ENCODE peak calls at places on chromosomes 1 and 21, in five cellular contexts. D is sigmoid colon, G is IMR-90, X is transverse colon, M is prostate gland. T is an unnamed sample.

GRCh38 chr21:44736291-44737004 is 25.1 kb upstream of the TSPEAR start:
- DNase-seq in G (no peak), M (peak), D (no peak), X (peak), T (no peak)

GRCh38 chr1:228276361-228276831 is 68.6 kb downstream of the OBSCN start:
- DNase-seq in G (no peak), X (no peak), M (no peak), D (peak), T (peak)

GRCh38 chr1:18360251-18360650 is 120.5 kb upstream of the KLHDC7A start:
- DNase-seq in M (no peak), X (no peak), G (no peak), D (no peak), T (no peak)

GRCh38 chr1:176604461-176604860 is 141.5 kb downstream of the PAPPA2 start:
- DNase-seq in X (no peak), M (no peak), D (no peak), G (no peak), T (no peak)

GRCh38 chr21:35198004-35198403 is 148.9 kb upstream of the RUNX1 start:
- DNase-seq in G (peak), X (no peak), D (no peak), M (no peak), T (no peak)

GRCh38 chr1:23567996-23568607 is 8.8 kb upstream of the ID3 start:
- DNase-seq in X (peak), G (no peak), M (no peak), D (peak), T (peak)

GRCh38 chr1:185914089-185914488 is 179.9 kb downstream of the HMCN1 start:
- DNase-seq in X (no peak), G (no peak), M (no peak), D (no peak), T (no peak)

GRCh38 chr1:111604931-111605330 is 14.7 kb upstream of the RAP1A start:
- DNase-seq in D (no peak), X (no peak), M (no peak), G (peak), T (no peak)

GRCh38 chr1:208089151-208089550 is 155.0 kb downstream of the PLXNA2 start:
- DNase-seq in X (no peak), D (no peak), G (no peak), M (no peak), T (no peak)

GRCh38 chr1:36703526-36704208 is 221.0 kb upstream of the CSF3R start:
- DNase-seq in D (peak), G (peak), M (peak), X (peak), T (peak)

GRCh38 chr1:16367968-16368910 is 1.2 kb downstream of the SZRD1 start:
- DNase-seq in G (peak), M (no peak), X (no peak), D (no peak), T (no peak)

GRCh38 chr1:41810446-41810845 is 108.3 kb downstream of the HIVEP3 start:
- DNase-seq in M (no peak), G (peak), D (no peak), X (no peak), T (peak)

GRCh38 chr1:111436726-111437125 is 9.2 kb upstream of the OVGP1 start:
- DNase-seq in M (no peak), D (no peak), X (no peak), G (peak), T (no peak)

GRCh38 chr1:175314300-175314699 is 121.7 kb upstream of the KIAA0040 start:
- DNase-seq in X (no peak), D (no peak), G (no peak), M (peak), T (no peak)

GRCh38 chr1:58874757-58875755 is 91.2 kb upstream of the JUN start:
- DNase-seq in D (peak), M (no peak), X (no peak), G (peak), T (no peak)

GRCh38 chr1:51509773-51510172 is 9.3 kb downstream of the EPS15 start:
- DNase-seq in D (no peak), G (no peak), X (no peak), M (no peak), T (no peak)
- TF ChIP-seq POLR2A in D (no peak), G (no peak), X (no peak), M (no peak), T (no peak)

GRCh38 chr1:104785575-104786187 is 1036.0 kb downstream of the AMY1C start:
- DNase-seq in D (no peak), M (no peak), X (no peak), G (no peak), T (no peak)

GRCh38 chr1:104780470-104781078 is 1030.9 kb downstream of the AMY1C start:
- DNase-seq in M (no peak), D (no peak), G (peak), X (no peak), T (no peak)
- TF ChIP-seq CTCF in M (peak), D (peak), G (peak), X (peak), T (peak)

DNA sequence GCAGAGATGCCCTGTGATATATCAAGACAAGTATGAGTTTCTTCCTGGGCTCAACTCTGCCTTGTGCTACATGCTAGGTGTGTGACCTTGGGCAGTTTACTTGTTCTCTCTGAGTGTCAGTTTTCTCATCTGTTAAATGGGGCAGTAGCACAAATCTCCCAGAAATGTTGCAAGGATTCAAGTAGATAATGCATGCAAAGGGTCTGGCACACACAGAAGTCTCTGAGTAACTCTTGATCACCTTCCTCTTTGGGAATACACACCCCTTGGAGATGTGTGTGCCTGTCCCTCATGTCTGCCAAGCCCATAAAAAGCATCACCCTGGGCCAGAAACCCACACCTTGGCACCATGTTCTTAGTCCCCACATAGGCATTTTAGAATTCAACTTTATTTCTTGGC is 118.3 kb upstream of the IPO9 start:
- DNase-seq in D (no peak), G (no peak), X (no peak), M (no peak), T (no peak)
- H3K27ac ChIP-seq in D (peak), G (peak), X (peak), M (no peak), T (no peak)

GRCh38 chr1:2018217-2019161 is 656 bp upstream of the GABRD start:
- DNase-seq in G (no peak), D (no peak), X (no peak), M (no peak), T (no peak)
- TF ChIP-seq POLR2A in G (no peak), D (no peak), X (no peak), M (no peak), T (no peak)

T was measured in thyroid gland.